ENCODE peak calls at places on chromosome 3, in eight cellular contexts. X, Q, K, C, D, N, U and O are unnamed samples.
A peak's percentile ranks its signal among the peaks of the same experiment; 100 is the strongest.

GRCh38 chr3:183438749-183439148 is 10.3 kb upstream of the MCF2L2 start:
- DNase-seq in U (no peak), Q (no peak), K (no peak), C (peak; percentile 56), N (peak; percentile 42), D (no peak), X (no peak), O (no peak)

GRCh38 chr3:41808152-41808551 is 153.8 kb downstream of the ULK4 start:
- DNase-seq in C (no peak), U (peak; percentile 64), D (no peak), K (no peak), N (no peak), Q (no peak), X (no peak), O (no peak)

GRCh38 chr3:70096376-70097055 is 97.0 kb downstream of the SAMMSON start:
- DNase-seq in X (no peak), U (no peak), K (no peak), C (no peak), D (no peak), N (no peak), Q (no peak), O (no peak)

GRCh38 chr3:39934696-39935095 is 125.3 kb downstream of the MYRIP start:
- DNase-seq in N (no peak), X (no peak), Q (no peak), C (no peak), D (no peak), K (no peak), U (no peak), O (peak; percentile 60)

GRCh38 chr3:111810909-111811308 is 48.2 kb upstream of the PHLDB2 start:
- DNase-seq in X (no peak), Q (no peak), U (peak; percentile 94), C (no peak), K (no peak), D (no peak), N (no peak), O (no peak)

GRCh38 chr3:175001091-175001490 is 142.0 kb downstream of the NAALADL2 start:
- DNase-seq in U (peak; percentile 71), C (no peak), K (no peak), Q (no peak), X (no peak), D (no peak), N (no peak), O (no peak)

GRCh38 chr3:22117751-22118346 is 366.8 kb upstream of the ZNF385D start:
- DNase-seq in N (no peak), Q (no peak), X (peak; percentile 11), U (peak; percentile 62), K (no peak), D (no peak), C (no peak), O (no peak)

GRCh38 chr3:20478407-20478806 is 292.4 kb upstream of the SGO1 start:
- DNase-seq in Q (no peak), K (no peak), C (no peak), X (no peak), U (no peak), N (no peak), D (no peak), O (no peak)

GRCh38 chr3:134378384-134378783 is 4.1 kb upstream of the AMOTL2 start:
- DNase-seq in K (no peak), X (peak; percentile 33), U (no peak), C (peak; percentile 51), D (peak; percentile 49), N (peak; percentile 61), Q (no peak), O (peak; percentile 56)

GRCh38 chr3:9903238-9903624 is 583 bp downstream of the IL17RE start:
- DNase-seq in D (no peak), U (peak; percentile 52), N (no peak), Q (no peak), K (no peak), X (no peak), C (no peak), O (no peak)

GRCh38 chr3:14847613-14848541 is 29.1 kb downstream of the FGD5 start:
- DNase-seq in K (no peak), D (no peak), C (peak; percentile 29), U (no peak), Q (no peak), X (peak; percentile 84), N (peak; percentile 78), O (no peak)

GRCh38 chr3:160006282-160007163 is 17.9 kb downstream of the IL12A start:
- DNase-seq in D (no peak), U (peak; percentile 77), N (peak; percentile 61), C (peak; percentile 53), X (no peak), K (no peak), Q (peak; percentile 82), O (peak; percentile 63)

GRCh38 chr3:64033033-64033432 is 9.7 kb upstream of the PSMD6 start:
- DNase-seq in N (no peak), X (no peak), Q (no peak), C (no peak), K (no peak), U (no peak), D (no peak), O (no peak)

GRCh38 chr3:128075516-128076464 is 23.6 kb downstream of the SEC61A1 start:
- DNase-seq in C (peak; percentile 85), K (no peak), N (peak; percentile 91), X (peak; percentile 83), D (peak; percentile 90), Q (peak; percentile 40), U (peak; percentile 79), O (peak; percentile 91)

GRCh38 chr3:124780767-124781485 is 50.7 kb downstream of the UMPS start:
- DNase-seq in D (peak; percentile 87), X (no peak), C (peak; percentile 58), U (peak; percentile 58), Q (no peak), N (peak; percentile 50), K (no peak), O (peak; percentile 85)

GRCh38 chr3:124779751-124780191 is 49.5 kb downstream of the UMPS start:
- DNase-seq in X (no peak), N (no peak), C (no peak), K (no peak), D (no peak), U (no peak), Q (no peak), O (no peak)

GRCh38 chr3:124780356-124780755 is 50.1 kb downstream of the UMPS start:
- DNase-seq in D (peak; percentile 88), X (no peak), U (peak; percentile 68), C (peak; percentile 47), N (peak; percentile 26), Q (no peak), K (no peak), O (peak; percentile 70)

GRCh38 chr3:124778061-124778460 is 47.8 kb downstream of the UMPS start:
- DNase-seq in N (no peak), D (no peak), Q (no peak), U (no peak), X (no peak), C (no peak), K (no peak), O (no peak)

GRCh38 chr3:124779116-124779515 is 48.9 kb downstream of the UMPS start:
- DNase-seq in N (no peak), C (no peak), X (no peak), U (no peak), D (no peak), Q (no peak), K (no peak), O (no peak)
- H3K27ac ChIP-seq in N (peak overlapping the region; percentile 65), C (no peak overlapping the region), X (no peak overlapping the region), U (no peak overlapping the region), D (peak overlapping the region; percentile 79), Q (peak overlapping the region; percentile 3), K (peak overlapping the region; percentile 87), O (no peak overlapping the region)

GRCh38 chr3:18441521-18441920 is 16.4 kb upstream of the SATB1 start:
- DNase-seq in C (no peak), Q (no peak), X (no peak), U (no peak), K (no peak), N (no peak), D (no peak), O (no peak)

GRCh38 chr3:18438586-18438985 is 13.4 kb upstream of the SATB1 start:
- DNase-seq in K (no peak), X (no peak), N (no peak), C (no peak), U (no peak), Q (no peak), D (no peak), O (no peak)

GRCh38 chr3:18442743-18443669 is 17.9 kb upstream of the SATB1 start:
- DNase-seq in D (no peak), U (no peak), C (no peak), X (no peak), Q (no peak), K (no peak), N (no peak), O (no peak)

GRCh38 chr3:18439281-18439680 is 14.1 kb upstream of the SATB1 start:
- DNase-seq in U (no peak), X (no peak), N (no peak), K (no peak), D (no peak), Q (no peak), C (no peak), O (no peak)

DNA sequence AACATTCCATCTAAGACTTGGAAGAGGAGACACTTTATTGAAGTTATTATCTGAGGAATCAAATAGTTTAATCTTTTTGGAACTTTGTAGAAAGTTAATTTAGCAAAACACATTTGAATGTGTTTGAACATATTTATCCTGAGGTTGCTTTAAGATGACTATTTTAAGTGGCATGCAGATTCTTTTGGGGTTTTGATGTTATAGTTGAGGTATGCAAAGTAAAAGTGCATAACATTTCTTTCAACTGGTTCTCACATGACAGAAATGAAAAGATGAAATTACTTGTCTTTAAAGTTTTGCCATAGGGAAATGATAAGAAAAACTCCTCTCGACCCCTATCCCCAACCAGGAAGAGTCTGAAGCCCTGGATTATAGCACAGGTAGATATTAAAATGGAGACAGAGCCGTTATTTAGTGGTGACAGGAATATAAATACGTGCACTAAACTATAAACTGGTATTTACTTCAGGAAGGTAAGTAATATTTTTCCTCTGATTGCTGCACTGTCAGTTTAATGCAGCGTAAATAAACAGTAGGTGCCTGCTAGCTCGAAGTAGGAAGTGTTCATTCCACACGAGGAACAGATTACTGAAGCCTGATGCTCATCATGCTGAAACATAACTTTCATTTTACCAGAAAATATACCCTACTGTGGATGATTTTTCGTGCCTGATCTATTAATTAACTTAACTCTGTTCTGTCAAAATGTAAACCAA is 15.1 kb upstream of the SATB1 start:
- DNase-seq in K (no peak), N (no peak), D (no peak), X (no peak), C (no peak), Q (no peak), U (peak; percentile 17), O (no peak)
- H3K4me3 ChIP-seq in K (no peak overlapping the region), N (no peak overlapping the region), D (no peak overlapping the region), X (no peak overlapping the region), C (no peak overlapping the region), Q (no peak overlapping the region), U (no peak overlapping the region), O (no peak overlapping the region)

GRCh38 chr3:51982838-51983577 is at the start of gene ACY1:
- DNase-seq in K (no peak), X (peak; percentile 79), Q (peak; percentile 81), U (peak; percentile 81), C (peak; percentile 90), N (peak; percentile 92), D (peak; percentile 91), O (peak; percentile 80)
- TF ChIP-seq POLR2A in K (no peak), X (no peak), Q (peak; percentile 43), U (peak; percentile 74), C (peak; percentile 73), N (peak; percentile 90), D (no peak), O (no peak)

DNA sequence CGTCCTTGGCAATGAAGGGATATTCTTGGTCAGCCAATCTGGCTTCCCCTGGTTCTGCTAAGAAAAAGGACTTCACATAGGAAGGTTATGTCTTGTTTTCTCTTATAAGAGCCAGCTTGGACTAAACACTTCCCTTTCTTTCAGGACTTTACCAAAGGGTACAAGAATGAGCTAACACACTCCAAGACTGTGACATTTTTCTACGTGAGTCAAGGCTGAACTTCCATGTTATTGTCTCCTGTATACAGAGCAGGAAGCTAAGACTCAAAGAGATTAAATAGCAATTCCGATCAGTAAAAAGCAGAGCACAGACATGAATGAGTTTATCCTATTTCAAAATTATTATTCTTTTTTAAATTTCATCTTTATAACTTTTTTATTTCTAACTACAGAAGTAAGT is 63.3 kb upstream of the STT3B start:
- DNase-seq in N (no peak), D (no peak), U (no peak), C (no peak), X (no peak), K (no peak), Q (no peak), O (no peak)
- H3K27ac ChIP-seq in N (no peak overlapping the region), D (no peak overlapping the region), U (no peak overlapping the region), C (no peak overlapping the region), X (no peak overlapping the region), K (no peak overlapping the region), Q (no peak overlapping the region), O (no peak overlapping the region)